ENCODE peak calls at places on chromosomes 3 and 15, in four cellular contexts. P is breast epithelium, V is uterus, F is OCI-LY7. M is an unnamed sample.

GRCh38 chr3:144433006-144433405 is 461.4 kb downstream of the DIPK2A start:
- DNase-seq in V (no peak), F (no peak), P (no peak), M (peak; percentile 71)

GRCh38 chr3:45907769-45908705 is 21.7 kb downstream of the CCR9 start:
- DNase-seq in P (no peak), V (no peak), F (no peak), M (peak; percentile 31)

GRCh38 chr3:123267821-123268220 is 66.1 kb downstream of the SEC22A start:
- DNase-seq in V (no peak), P (no peak), F (no peak), M (no peak)

GRCh38 chr3:58874795-58875194 is 175.0 kb downstream of the CFAP20DC start:
- DNase-seq in F (no peak), P (no peak), V (no peak), M (peak; percentile 99)

GRCh38 chr3:19474169-19474568 is 325.9 kb downstream of the KCNH8 start:
- DNase-seq in V (no peak), F (no peak), P (no peak), M (no peak)

GRCh38 chr3:185912929-185913901 is 24.6 kb downstream of the TRA2B start:
- DNase-seq in P (no peak), V (no peak), F (no peak), M (no peak)

GRCh38 chr3:131960324-131960723 is 74.5 kb downstream of the CPNE4 start:
- DNase-seq in F (no peak), V (no peak), P (no peak), M (peak; percentile 10)

GRCh38 chr3:120498947-120499346 is 48.2 kb upstream of the FSTL1 start:
- DNase-seq in V (peak; percentile 36), P (peak; percentile 20), F (no peak), M (peak; percentile 64)

GRCh38 chr3:107369791-107370190 is 7.4 kb upstream of the CCDC54 start:
- DNase-seq in V (no peak), F (no peak), P (no peak), M (no peak)

GRCh38 chr3:140022061-140022781 is 87.2 kb downstream of the CLSTN2 start:
- DNase-seq in V (peak; percentile 27), P (no peak), F (no peak), M (no peak)

GRCh38 chr15:83356516-83357399 is 72.3 kb upstream of the BNC1 start:
- DNase-seq in V (no peak), P (peak; percentile 53), F (no peak), M (peak; percentile 4)

GRCh38 chr15:59394166-59394661 is 21.5 kb upstream of the MYO1E start:
- DNase-seq in F (no peak), P (no peak), V (no peak), M (peak; percentile 38)

GRCh38 chr15:36332301-36332700 is 247.1 kb upstream of the CDIN1 start:
- DNase-seq in F (no peak), P (no peak), V (no peak), M (no peak)

GRCh38 chr3:52052831-52053306 is 3.5 kb downstream of the DUSP7 start:
- DNase-seq in V (peak; percentile 76), P (peak; percentile 75), F (peak; percentile 16), M (peak; percentile 70)

GRCh38 chr3:52493232-52494017 is 1.7 kb upstream of the STAB1 start:
- DNase-seq in P (no peak), F (no peak), V (no peak), M (no peak)

GRCh38 chr3:127044996-127045395 is 62.1 kb downstream of the PLXNA1 start:
- DNase-seq in F (peak; percentile 8), V (no peak), P (peak; percentile 50), M (peak; percentile 34)

GRCh38 chr3:52121459-52121795 is 32.8 kb downstream of the POC1A start:
- DNase-seq in V (no peak), P (no peak), F (peak; percentile 19), M (no peak)

GRCh38 chr3:113212155-113212844 is 943 bp downstream of the BOC start:
- DNase-seq in V (peak; percentile 46), P (no peak), F (no peak), M (peak; percentile 9)

GRCh38 chr3:48716508-48716981 is 476 bp downstream of the IP6K2 start:
- DNase-seq in V (no peak), F (peak; percentile 49), P (no peak), M (no peak)

GRCh38 chr3:181252626-181253025 is 263.1 kb upstream of the DNAJC19 start:
- DNase-seq in F (no peak), P (no peak), V (no peak), M (no peak)

GRCh38 chr15:28112962-28113361 is 13.8 kb upstream of the OCA2 start:
- DNase-seq in P (no peak), V (no peak), F (no peak), M (no peak)

GRCh38 chr3:29695201-29695904 is 414.5 kb downstream of the RBMS3 start:
- DNase-seq in V (no peak), F (no peak), P (no peak), M (peak; percentile 76)

GRCh38 chr3:128307029-128307633 is 153.8 kb downstream of the EEFSEC start:
- DNase-seq in F (no peak), V (no peak), P (peak; percentile 3), M (no peak)

GRCh38 chr3:159239054-159239453 is 437.2 kb downstream of the MFSD1 start:
- DNase-seq in V (no peak), P (no peak), F (no peak), M (no peak)

GRCh38 chr3:38696034-38696433 is 46.5 kb upstream of the SCN5A start:
- DNase-seq in V (no peak), F (no peak), P (no peak), M (no peak)

GRCh38 chr3:117135207-117135606 is 425.6 kb downstream of the TUSC7 start:
- DNase-seq in V (no peak), P (no peak), F (no peak), M (no peak)

GRCh38 chr3:51955893-51956770 is 951 bp downstream of the GPR62 start:
- DNase-seq in F (peak; percentile 36), P (no peak), V (peak; percentile 69), M (peak; percentile 74)

GRCh38 chr15:23073890-23074631 is 34.7 kb upstream of the TUBGCP5 start:
- DNase-seq in P (peak; percentile 59), F (no peak), V (no peak), M (no peak)

GRCh38 chr3:70561796-70562195 is 249.4 kb upstream of the MDFIC2 start:
- DNase-seq in V (no peak), P (no peak), F (no peak), M (no peak)

GRCh38 chr15:89150762-89151305 is 62.6 kb downstream of the ABHD2 start:
- DNase-seq in V (no peak), P (no peak), F (no peak), M (no peak)

GRCh38 chr15:73323374-73323955 is 45.3 kb downstream of the HCN4 start:
- DNase-seq in P (no peak), V (no peak), F (no peak), M (no peak)

GRCh38 chr3:130895690-130896089 is 1.8 kb downstream of the ATP2C1 start:
- DNase-seq in V (no peak), P (no peak), F (no peak), M (no peak)
- H3K4me3 ChIP-seq in V (no peak overlapping the region), P (no peak overlapping the region), F (peak overlapping the region; percentile 80), M (no peak overlapping the region)

DNA sequence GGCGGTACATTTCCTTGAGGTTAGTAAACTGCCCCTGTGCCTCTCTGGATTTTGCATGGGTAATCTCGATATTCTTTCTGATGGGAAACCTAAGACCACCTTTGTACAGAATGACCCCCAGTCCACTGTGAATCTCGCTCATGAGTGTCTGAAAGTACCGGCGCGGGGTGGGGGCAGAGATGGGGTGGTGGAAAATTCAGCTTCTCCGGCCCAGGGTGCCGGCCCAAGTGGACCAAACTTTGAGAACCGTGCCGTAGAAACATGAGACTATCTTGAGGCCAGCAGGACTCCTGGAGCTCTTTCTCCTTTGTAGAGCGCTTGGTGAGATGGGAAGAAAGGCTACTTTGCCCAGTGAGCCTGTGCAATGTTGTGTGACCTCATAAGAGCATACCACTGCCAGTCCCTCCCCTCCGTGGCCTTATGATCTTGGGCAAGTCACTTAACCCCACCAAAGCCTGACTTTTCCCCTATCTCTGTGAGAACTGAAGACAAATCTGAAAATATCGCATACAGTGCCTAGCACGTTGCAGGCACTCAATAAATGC is 40.3 kb upstream of the VEPH1 start:
- DNase-seq in V (no peak), F (no peak), P (no peak), M (no peak)
- H3K4me3 ChIP-seq in V (peak overlapping the region; percentile 13), F (no peak overlapping the region), P (peak overlapping the region; percentile 57), M (peak overlapping the region; percentile 41)

GRCh38 chr15:42576776-42577175 is 1.4 kb downstream of the STARD9 start:
- DNase-seq in F (peak; percentile 36), P (no peak), V (no peak), M (no peak)
- H3K4me3 ChIP-seq in F (peak overlapping the region; percentile 79), P (no peak overlapping the region), V (peak overlapping the region; percentile 76), M (no peak overlapping the region)

GRCh38 chr3:47266709-47267489 is 15.7 kb downstream of the KIF9 start:
- DNase-seq in V (peak; percentile 81), P (peak; percentile 60), F (peak; percentile 42), M (peak; percentile 93)
- H3K4me3 ChIP-seq in V (no peak overlapping the region), P (no peak overlapping the region), F (no peak overlapping the region), M (no peak overlapping the region)

GRCh38 chr3:167733961-167734497 is 663 bp downstream of the PDCD10 start:
- DNase-seq in P (no peak), V (no peak), F (peak; percentile 37), M (peak; percentile 32)
- H3K4me3 ChIP-seq in P (peak overlapping the region; percentile 89), V (peak overlapping the region; percentile 79), F (peak overlapping the region; percentile 96), M (peak overlapping the region; percentile 85)

GRCh38 chr3:42094128-42094527 is 3.0 kb downstream of the TRAK1 start:
- DNase-seq in V (no peak), F (no peak), P (no peak), M (no peak)
- H3K4me3 ChIP-seq in V (no peak overlapping the region), F (no peak overlapping the region), P (no peak overlapping the region), M (no peak overlapping the region)

GRCh38 chr15:46365612-46366011 is 730.8 kb downstream of the SQOR start:
- DNase-seq in V (no peak), F (no peak), P (no peak), M (no peak)

GRCh38 chr15:46366360-46367007 is 731.7 kb downstream of the SQOR start:
- DNase-seq in V (no peak), P (no peak), F (no peak), M (no peak)
- H3K4me3 ChIP-seq in V (no peak overlapping the region), P (no peak overlapping the region), F (no peak overlapping the region), M (no peak overlapping the region)

M was measured in bronchial epithelial cell.